ENCODE peak calls at places on chromosomes 12 and 14, in five cellular contexts. One of them, this sample, is unnamed.

GRCh38 chr12:100279159-100279558 is 12.2 kb downstream of the SCYL2 start:
- DNase-seq in tibial nerve: no peak
- DNase-seq in right lobe of liver: no peak
- DNase-seq in gastrocnemius medialis: no peak
- DNase-seq in heart left ventricle: no peak
- DNase-seq in this sample: no peak

GRCh38 chr14:47365248-47365647 is 310.2 kb downstream of the MDGA2 start:
- DNase-seq in tibial nerve: no peak
- DNase-seq in right lobe of liver: no peak
- DNase-seq in gastrocnemius medialis: no peak
- DNase-seq in heart left ventricle: no peak
- DNase-seq in this sample: no peak

GRCh38 chr12:74791365-74791764 is 253.7 kb downstream of the ATXN7L3B start:
- DNase-seq in tibial nerve: no peak
- DNase-seq in right lobe of liver: no peak
- DNase-seq in gastrocnemius medialis: peak
- DNase-seq in heart left ventricle: no peak
- DNase-seq in this sample: no peak

GRCh38 chr14:90355540-90356518 is 24.1 kb upstream of the NRDE2 start:
- DNase-seq in tibial nerve: no peak
- DNase-seq in right lobe of liver: no peak
- DNase-seq in gastrocnemius medialis: no peak
- DNase-seq in heart left ventricle: no peak
- DNase-seq in this sample: no peak

GRCh38 chr12:109308534-109309440 is at the start of gene FOXN4:
- DNase-seq in tibial nerve: no peak
- DNase-seq in right lobe of liver: no peak
- DNase-seq in gastrocnemius medialis: no peak
- DNase-seq in heart left ventricle: no peak
- DNase-seq in this sample: no peak

GRCh38 chr14:65258391-65258790 is 154.1 kb upstream of the FUT8 start:
- DNase-seq in tibial nerve: no peak
- DNase-seq in right lobe of liver: no peak
- DNase-seq in gastrocnemius medialis: no peak
- DNase-seq in heart left ventricle: no peak
- DNase-seq in this sample: no peak

GRCh38 chr14:96403409-96403808 is 11.5 kb downstream of the AK7 start:
- DNase-seq in tibial nerve: no peak
- DNase-seq in right lobe of liver: no peak
- DNase-seq in gastrocnemius medialis: no peak
- DNase-seq in heart left ventricle: no peak
- DNase-seq in this sample: no peak

GRCh38 chr12:89863968-89864367 is 155.3 kb upstream of the ATP2B1 start:
- DNase-seq in tibial nerve: no peak
- DNase-seq in right lobe of liver: no peak
- DNase-seq in gastrocnemius medialis: no peak
- DNase-seq in heart left ventricle: no peak
- DNase-seq in this sample: no peak

GRCh38 chr12:94969424-94969823 is 34.1 kb downstream of the NDUFA12 start:
- DNase-seq in tibial nerve: no peak
- DNase-seq in right lobe of liver: no peak
- DNase-seq in gastrocnemius medialis: no peak
- DNase-seq in heart left ventricle: no peak
- DNase-seq in this sample: no peak

GRCh38 chr14:76936483-76936882 is 92.0 kb downstream of the IRF2BPL start:
- DNase-seq in tibial nerve: no peak
- DNase-seq in right lobe of liver: no peak
- DNase-seq in gastrocnemius medialis: no peak
- DNase-seq in heart left ventricle: peak
- DNase-seq in this sample: no peak

GRCh38 chr12:106145539-106146447 is 7.0 kb upstream of the NUAK1 start:
- DNase-seq in tibial nerve: no peak
- DNase-seq in right lobe of liver: peak
- DNase-seq in gastrocnemius medialis: peak
- DNase-seq in heart left ventricle: peak
- DNase-seq in this sample: peak

GRCh38 chr14:84591827-84592540 is 938.0 kb upstream of the FLRT2 start:
- DNase-seq in tibial nerve: no peak
- DNase-seq in right lobe of liver: no peak
- DNase-seq in gastrocnemius medialis: no peak
- DNase-seq in heart left ventricle: no peak
- DNase-seq in this sample: peak

GRCh38 chr14:57362356-57362755 is 28.0 kb upstream of the NAA30 start:
- DNase-seq in tibial nerve: no peak
- DNase-seq in right lobe of liver: no peak
- DNase-seq in gastrocnemius medialis: no peak
- DNase-seq in heart left ventricle: no peak
- DNase-seq in this sample: no peak

DNA sequence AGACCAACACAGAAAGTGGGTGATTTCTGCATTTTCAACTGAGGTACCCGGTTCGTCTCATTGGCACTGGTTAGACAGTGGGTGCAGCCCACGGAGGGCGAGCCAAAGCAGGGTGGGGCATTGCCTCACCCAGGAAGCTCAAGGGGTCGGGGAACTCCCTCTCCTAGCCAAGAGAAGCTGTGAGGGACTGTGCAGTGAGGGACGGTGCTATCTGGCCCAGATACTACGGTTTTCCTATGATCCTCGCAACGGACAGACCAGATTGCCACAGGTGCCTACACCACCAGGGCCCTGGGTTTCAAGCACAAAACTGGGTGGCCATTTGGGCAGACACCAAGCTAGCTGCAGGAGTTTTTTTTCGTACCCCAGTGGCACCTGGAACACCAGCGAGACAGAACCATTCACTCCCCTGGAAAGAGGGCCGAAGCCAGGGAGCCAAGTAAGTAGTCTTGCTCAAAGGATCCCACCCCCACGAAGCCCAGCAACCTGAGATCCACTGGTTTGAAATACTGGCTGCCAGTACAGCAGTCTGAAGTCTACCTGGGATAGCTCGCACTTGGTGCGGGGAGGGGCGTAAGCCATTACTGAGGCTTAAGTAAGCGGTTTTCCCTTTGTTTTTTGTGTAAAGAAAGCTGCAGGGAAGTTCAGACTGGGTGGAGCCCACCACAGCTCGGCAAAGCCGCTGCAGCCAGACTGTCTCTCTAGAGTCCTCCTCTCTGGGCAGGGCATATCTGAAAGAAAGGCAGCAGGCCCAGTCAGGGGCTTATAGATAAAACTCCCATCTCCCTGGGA is 25.5 kb upstream of the NAA30 start:
- DNase-seq in tibial nerve: no peak
- DNase-seq in right lobe of liver: no peak
- DNase-seq in gastrocnemius medialis: no peak
- DNase-seq in heart left ventricle: no peak
- DNase-seq in this sample: no peak
- H3K27ac ChIP-seq in tibial nerve: no peak
- H3K27ac ChIP-seq in right lobe of liver: no peak
- H3K27ac ChIP-seq in gastrocnemius medialis: no peak
- H3K27ac ChIP-seq in heart left ventricle: no peak
- H3K27ac ChIP-seq in this sample: no peak

GRCh38 chr12:125376422-125376821 is 311.2 kb downstream of the AACS start:
- DNase-seq in tibial nerve: no peak
- DNase-seq in right lobe of liver: no peak
- DNase-seq in gastrocnemius medialis: no peak
- DNase-seq in heart left ventricle: no peak
- DNase-seq in this sample: no peak
- H3K4me3 ChIP-seq in tibial nerve: no peak
- H3K4me3 ChIP-seq in right lobe of liver: no peak
- H3K4me3 ChIP-seq in gastrocnemius medialis: no peak
- H3K4me3 ChIP-seq in heart left ventricle: no peak
- H3K4me3 ChIP-seq in this sample: no peak

DNA sequence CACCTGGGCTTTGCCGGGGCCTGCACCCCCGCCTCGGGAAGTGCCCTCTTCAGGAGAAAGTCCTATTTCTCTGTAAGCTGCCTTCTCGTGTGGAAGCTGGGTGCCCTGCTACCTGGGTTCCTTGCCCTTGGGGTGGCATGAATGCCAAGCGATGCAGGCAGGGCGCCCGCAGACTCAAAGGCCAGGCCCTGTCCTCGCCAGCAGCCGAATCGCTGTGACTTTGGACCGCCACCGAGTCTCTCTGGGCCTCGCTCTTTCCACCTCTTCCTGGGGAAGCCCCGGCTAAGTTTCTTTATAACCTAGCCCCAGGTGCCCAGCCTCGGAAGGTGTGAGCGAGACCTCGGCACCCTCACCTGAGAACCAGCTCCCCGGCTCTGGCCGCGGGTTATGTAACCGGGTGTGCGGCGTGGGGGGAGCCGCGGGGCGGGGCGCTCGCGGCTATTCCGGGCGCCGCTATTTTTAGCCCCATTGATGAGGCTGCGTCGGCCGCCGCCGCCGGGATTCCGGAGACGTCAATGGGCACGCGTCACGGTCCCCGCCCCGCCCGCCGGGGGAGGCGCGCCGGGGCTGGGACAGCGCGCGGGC is 14.6 kb upstream of the NR4A1 start:
- DNase-seq in tibial nerve: peak
- DNase-seq in right lobe of liver: peak
- DNase-seq in gastrocnemius medialis: peak
- DNase-seq in heart left ventricle: peak
- DNase-seq in this sample: peak
- TF ChIP-seq POLR2A in tibial nerve: peak
- TF ChIP-seq POLR2A in right lobe of liver: peak
- TF ChIP-seq POLR2A in gastrocnemius medialis: peak
- TF ChIP-seq POLR2A in heart left ventricle: peak
- TF ChIP-seq POLR2A in this sample: peak

DNA sequence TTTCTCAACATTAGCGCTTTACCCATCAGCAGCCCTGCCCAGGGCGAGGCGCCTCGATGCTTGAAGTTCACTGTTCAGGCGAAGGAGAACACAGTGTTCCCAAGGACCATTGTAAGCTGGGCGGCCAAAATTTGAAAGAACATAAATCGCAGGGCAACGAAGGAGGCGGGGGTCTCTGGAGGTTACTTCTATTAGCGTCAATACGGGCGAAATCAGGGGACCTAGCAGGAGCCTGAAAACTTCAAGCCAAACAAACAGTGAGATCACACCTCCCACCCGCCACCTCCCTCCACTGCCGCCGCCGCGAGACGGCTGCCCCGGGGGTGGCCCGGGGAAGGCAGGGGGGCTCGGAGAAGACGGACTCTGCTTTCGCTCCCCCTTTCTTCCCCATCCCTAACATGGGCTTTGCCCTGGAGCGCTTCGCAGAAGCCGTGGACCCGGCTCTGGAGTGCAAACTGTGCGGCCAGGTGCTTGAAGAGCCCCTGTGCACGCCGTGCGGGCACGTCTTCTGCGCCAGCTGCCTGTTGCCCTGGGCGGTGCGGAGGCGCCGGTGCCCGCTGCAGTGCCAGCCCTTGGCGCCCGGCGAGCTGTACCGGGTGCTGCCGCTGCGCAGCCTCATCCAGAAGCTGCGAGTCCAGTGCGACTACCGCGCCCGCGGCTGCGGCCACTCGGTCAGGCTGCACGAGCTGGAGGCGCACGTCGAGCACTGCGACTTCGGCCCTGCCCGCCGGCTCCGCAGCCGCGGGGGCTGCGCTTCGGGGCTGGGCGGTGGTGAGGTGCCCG is at the start of gene PDZRN4:
- DNase-seq in tibial nerve: peak
- DNase-seq in right lobe of liver: peak
- DNase-seq in gastrocnemius medialis: peak
- DNase-seq in heart left ventricle: peak
- DNase-seq in this sample: peak
- H3K27ac ChIP-seq in tibial nerve: peak
- H3K27ac ChIP-seq in right lobe of liver: no peak
- H3K27ac ChIP-seq in gastrocnemius medialis: no peak
- H3K27ac ChIP-seq in heart left ventricle: no peak
- H3K27ac ChIP-seq in this sample: no peak

This sample was measured in body of pancreas.